ENCODE peak calls at places on chromosomes 16 and 17, in seven cellular contexts. D is BE2C, J is tibial nerve, X is right lobe of liver, V is heart left ventricle, W is pancreas, B is heart right ventricle. E is an unnamed sample. For H3K36me3, the result is how much of the 10 kb centered on the place peaks cover.

GRCh38 chr17:61555127-61555531 is 35.9 kb downstream of the NACA2 start:
- DNase-seq in D (no peak), J (no peak), X (no peak), V (no peak), W (no peak), B (no peak), E (no peak)

GRCh38 chr17:76318586-76318985 is 10.5 kb upstream of the QRICH2 start:
- DNase-seq in D (no peak), J (no peak), X (no peak), V (no peak), W (no peak), B (no peak), E (no peak)

GRCh38 chr16:75079346-75079926 is 37.1 kb downstream of the LDHD start:
- DNase-seq in D (no peak), J (no peak), X (peak), V (no peak), W (no peak), B (no peak), E (no peak)

GRCh38 chr16:77823067-77823466 is 34.7 kb downstream of the VAT1L start:
- DNase-seq in D (no peak), J (no peak), X (no peak), V (no peak), W (no peak), B (no peak), E (no peak)

GRCh38 chr16:1125471-1125870 is 27.4 kb upstream of the CACNA1H start:
- DNase-seq in D (peak), J (no peak), X (no peak), V (no peak), W (no peak), B (no peak), E (no peak)

GRCh38 chr16:89383095-89384003 is 107.0 kb downstream of the ANKRD11 start:
- DNase-seq in D (peak), J (no peak), X (peak), V (peak), W (peak), B (peak), E (no peak)

GRCh38 chr16:2675714-2676113 is 6.6 kb upstream of the KCTD5 start:
- DNase-seq in D (no peak), J (no peak), X (no peak), V (no peak), W (no peak), B (no peak), E (no peak)

GRCh38 chr16:89565506-89566372 is 5.3 kb downstream of the RPL13 start:
- DNase-seq in D (peak), J (no peak), X (peak), V (no peak), W (peak), B (no peak), E (peak)

GRCh38 chr16:85514295-85514600 is 98.9 kb upstream of the GSE1 start:
- DNase-seq in D (no peak), J (no peak), X (peak), V (peak), W (peak), B (peak), E (peak)

GRCh38 chr16:5928476-5929055 is 831.0 kb upstream of the EEF2KMT start:
- DNase-seq in D (no peak), J (no peak), X (no peak), V (no peak), W (no peak), B (no peak), E (no peak)

GRCh38 chr16:50154369-50154947 is 1.4 kb downstream of the TENT4B start:
- DNase-seq in D (no peak), J (no peak), X (no peak), V (peak), W (no peak), B (peak), E (no peak)

GRCh38 chr17:74427048-74427762 is 4.7 kb upstream of the GPRC5C start:
- DNase-seq in D (no peak), J (no peak), X (peak), V (peak), W (peak), B (peak), E (peak)

GRCh38 chr16:633336-634050 is 2.6 kb downstream of the METTL26 start:
- DNase-seq in D (no peak), J (no peak), X (peak), V (no peak), W (peak), B (no peak), E (peak)

GRCh38 chr16:48609453-48610023 is 442 bp downstream of the N4BP1 start:
- DNase-seq in D (peak), J (no peak), X (peak), V (peak), W (peak), B (peak), E (no peak)

GRCh38 chr16:53773150-53773846 is 69.3 kb downstream of the FTO start:
- DNase-seq in D (peak), J (no peak), X (no peak), V (peak), W (no peak), B (peak), E (no peak)

GRCh38 chr17:67105213-67105612 is 60.9 kb downstream of the CACNG1 start:
- DNase-seq in D (no peak), J (no peak), X (no peak), V (no peak), W (no peak), B (no peak), E (no peak)

GRCh38 chr16:57647136-57647875 is 18.9 kb downstream of the ADGRG1 start:
- DNase-seq in D (no peak), J (no peak), X (no peak), V (no peak), W (no peak), B (no peak), E (no peak)

GRCh38 chr17:8702996-8703395 is 41.6 kb downstream of the CCDC42 start:
- DNase-seq in D (no peak), J (no peak), X (no peak), V (no peak), W (no peak), B (no peak), E (no peak)

GRCh38 chr17:68288375-68288774 is 2.6 kb downstream of the SLC16A6 start:
- DNase-seq in D (no peak), J (no peak), X (no peak), V (no peak), W (no peak), B (no peak), E (no peak)

GRCh38 chr16:19785512-19786130 is 67.5 kb downstream of the IQCK start:
- DNase-seq in D (no peak), J (no peak), X (no peak), V (no peak), W (no peak), B (no peak), E (no peak)

GRCh38 chr17:6510321-6511023 is 45.9 kb downstream of the PITPNM3 start:
- DNase-seq in D (no peak), J (no peak), X (no peak), V (no peak), W (no peak), B (no peak), E (peak)

GRCh38 chr17:82214012-82214628 is 1.5 kb upstream of the CCDC57 start:
- DNase-seq in D (no peak), J (no peak), X (no peak), V (no peak), W (no peak), B (no peak), E (no peak)

GRCh38 chr17:83203472-83204221 is 124.2 kb downstream of the METRNL start:
- DNase-seq in D (peak), J (peak), X (peak), V (peak), W (no peak), B (no peak), E (peak)

GRCh38 chr16:51636913-51637743 is 486.1 kb upstream of the SALL1 start:
- DNase-seq in D (no peak), J (no peak), X (no peak), V (no peak), W (no peak), B (no peak), E (no peak)

GRCh38 chr16:65176603-65177002 is 54.7 kb upstream of the CDH11 start:
- DNase-seq in D (no peak), J (no peak), X (no peak), V (peak), W (no peak), B (peak), E (peak)

GRCh38 chr17:35982409-35983191 is 1.3 kb upstream of the CCL16 start:
- DNase-seq in D (no peak), J (no peak), X (no peak), V (no peak), W (no peak), B (no peak), E (no peak)

GRCh38 chr17:73533127-73533526 is 111.1 kb downstream of the SDK2 start:
- DNase-seq in D (peak), J (no peak), X (no peak), V (peak), W (peak), B (peak), E (no peak)

GRCh38 chr16:53465606-53466290 is 31.5 kb downstream of the RBL2 start:
- DNase-seq in D (peak), J (no peak), X (no peak), V (no peak), W (peak), B (no peak), E (no peak)

DNA sequence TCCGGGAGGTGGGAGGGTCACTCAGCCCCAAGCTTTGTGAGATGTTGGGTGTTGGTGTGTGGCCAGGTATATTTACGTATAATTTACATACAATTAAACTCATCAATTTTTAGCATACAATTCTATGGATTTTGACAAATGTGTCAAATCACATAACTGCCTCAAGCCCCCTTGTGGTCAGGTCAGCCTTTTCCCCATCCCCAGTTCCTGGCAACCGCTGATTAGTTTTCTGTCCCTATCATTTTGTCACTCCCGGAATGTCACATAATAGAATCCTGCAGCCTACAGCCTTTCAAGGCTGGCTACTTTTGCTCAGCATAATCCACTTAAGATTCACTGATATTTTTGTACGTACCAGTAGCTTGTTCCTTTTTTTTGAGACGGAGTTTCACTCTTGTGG is 19.4 kb upstream of the RAI1 start:
- DNase-seq in D (peak), J (no peak), X (no peak), V (no peak), W (no peak), B (no peak), E (no peak)
- TF ChIP-seq CTCF in D (peak), J (no peak), X (no peak), V (no peak), W (no peak), B (no peak), E (no peak)

GRCh38 chr17:4550534-4551039 is 4.6 kb downstream of the MYBBP1A start:
- DNase-seq in D (no peak), J (no peak), X (no peak), V (no peak), W (no peak), B (no peak), E (no peak)

GRCh38 chr17:4548721-4549531 is 6.3 kb downstream of the MYBBP1A start:
- DNase-seq in D (no peak), J (no peak), X (peak), V (no peak), W (no peak), B (no peak), E (no peak)

GRCh38 chr17:4549781-4550533 is 5.2 kb downstream of the MYBBP1A start:
- DNase-seq in D (no peak), J (no peak), X (no peak), V (no peak), W (no peak), B (no peak), E (no peak)

GRCh38 chr17:4551796-4552525 is 3.2 kb downstream of the MYBBP1A start:
- DNase-seq in D (no peak), J (no peak), X (peak), V (no peak), W (peak), B (no peak), E (peak)

GRCh38 chr17:4551141-4551540 is 4.0 kb downstream of the MYBBP1A start:
- DNase-seq in D (no peak), J (no peak), X (peak), V (no peak), W (no peak), B (no peak), E (no peak)
- H3K36me3 ChIP-seq in D (under half), J (under half), X (half or more), V (under half), W (half or more), B (half or more), E (under half)

GRCh38 chr17:38458521-38458920 is 30.3 kb downstream of the ARHGAP23 start:
- DNase-seq in D (no peak), J (no peak), X (no peak), V (no peak), W (no peak), B (no peak), E (no peak)

GRCh38 chr17:38460082-38460715 is 31.9 kb downstream of the ARHGAP23 start:
- DNase-seq in D (no peak), J (no peak), X (no peak), V (no peak), W (no peak), B (no peak), E (no peak)

GRCh38 chr17:38457577-38458371 is 29.5 kb downstream of the ARHGAP23 start:
- DNase-seq in D (no peak), J (no peak), X (no peak), V (no peak), W (no peak), B (no peak), E (no peak)

GRCh38 chr17:38460716-38461650 is 32.7 kb downstream of the ARHGAP23 start:
- DNase-seq in D (no peak), J (no peak), X (no peak), V (no peak), W (no peak), B (no peak), E (no peak)

DNA sequence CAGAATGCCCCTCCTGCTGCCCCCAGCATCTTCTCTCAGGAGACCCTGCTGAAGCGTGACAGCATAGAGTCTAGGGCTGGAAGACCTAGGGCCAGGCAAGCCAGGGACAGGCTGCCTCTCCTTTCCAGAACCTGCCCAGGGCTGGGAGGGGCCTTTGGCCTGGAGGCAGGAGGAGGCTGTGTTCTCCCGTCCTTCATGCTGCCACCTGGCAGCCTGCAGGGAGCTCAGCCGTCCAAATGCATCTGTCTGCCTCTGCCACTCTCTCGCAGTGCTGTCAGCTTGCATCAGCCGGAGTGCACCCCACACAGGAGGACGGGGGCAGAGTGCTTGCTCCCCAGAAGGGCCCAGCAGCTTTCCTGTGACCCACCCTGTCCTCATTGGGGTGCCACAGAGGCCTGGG is 31.3 kb downstream of the ARHGAP23 start:
- DNase-seq in D (no peak), J (no peak), X (no peak), V (no peak), W (no peak), B (no peak), E (no peak)
- TF ChIP-seq CTCF in D (no peak), J (no peak), X (no peak), V (no peak), W (no peak), B (no peak), E (no peak)

GRCh38 chr17:59666235-59666634 is 41.0 kb downstream of the PTRH2 start:
- DNase-seq in D (no peak), J (no peak), X (no peak), V (no peak), W (no peak), B (no peak), E (no peak)
- H3K36me3 ChIP-seq in D (half or more), J (under half), X (half or more), V (under half), W (under half), B (half or more), E (under half)

GRCh38 chr17:10699861-10700260 is 2.5 kb downstream of the ADPRM start:
- DNase-seq in D (no peak), J (no peak), X (no peak), V (no peak), W (no peak), B (no peak), E (no peak)

GRCh38 chr17:10698116-10698818 is 873 bp downstream of the ADPRM start:
- DNase-seq in D (peak), J (no peak), X (no peak), V (no peak), W (no peak), B (no peak), E (no peak)

GRCh38 chr17:10702574-10702973 is 5.2 kb downstream of the ADPRM start:
- DNase-seq in D (no peak), J (no peak), X (no peak), V (no peak), W (no peak), B (no peak), E (no peak)

DNA sequence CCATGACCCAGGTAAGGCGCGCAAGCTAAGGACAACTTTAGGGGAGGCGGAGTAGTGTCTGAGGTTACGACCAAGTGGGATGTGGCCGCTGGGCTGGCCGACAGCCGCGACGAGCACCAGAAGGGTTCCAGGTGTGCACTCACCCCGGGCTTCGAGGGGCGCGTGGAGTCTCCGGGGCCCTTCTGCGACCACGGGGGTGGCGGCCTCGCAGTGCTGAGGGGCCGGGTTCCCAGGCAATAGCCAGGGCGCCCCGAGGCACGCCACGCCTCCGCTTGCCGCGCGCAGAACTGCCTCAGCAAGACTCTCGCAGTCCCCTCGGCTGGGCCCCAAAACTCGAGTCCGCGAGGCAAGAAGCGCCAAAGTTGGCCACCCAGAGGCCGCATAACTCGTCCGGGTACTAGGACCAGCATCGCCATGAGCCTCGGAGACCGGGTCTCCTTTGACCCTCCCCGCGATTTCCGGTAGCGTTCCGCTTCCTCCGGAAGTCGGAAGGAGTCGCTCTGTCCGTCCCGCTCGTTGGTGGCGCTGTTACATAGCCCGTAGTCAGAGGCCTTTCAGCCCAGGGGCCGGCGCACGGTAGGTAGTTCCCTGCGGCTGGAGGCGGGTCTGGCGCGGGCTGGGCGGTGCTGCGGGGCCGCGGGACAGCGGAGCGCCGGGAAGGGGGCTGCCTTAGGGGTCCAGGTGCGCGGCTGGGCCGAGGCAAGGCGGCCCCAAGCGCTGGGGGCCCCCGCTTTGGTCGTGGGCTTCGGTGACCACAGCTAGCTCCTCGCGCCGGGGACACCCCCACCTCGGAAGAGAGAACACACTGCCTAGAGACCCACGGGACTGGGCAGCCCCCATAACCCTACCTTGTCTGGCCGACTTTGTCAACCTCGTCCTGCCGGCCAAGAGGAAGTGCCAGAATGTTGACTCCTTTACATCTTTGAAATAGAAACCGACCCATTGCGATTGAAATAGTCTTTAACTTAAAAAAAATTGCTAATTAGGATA is at the start of the genes ADPRM and SCO1:
- DNase-seq in D (peak), J (peak), X (peak), V (peak), W (peak), B (peak), E (peak)
- TF ChIP-seq CTCF in D (peak), J (peak), X (peak), V (peak), W (peak), B (peak), E (peak)

DNA sequence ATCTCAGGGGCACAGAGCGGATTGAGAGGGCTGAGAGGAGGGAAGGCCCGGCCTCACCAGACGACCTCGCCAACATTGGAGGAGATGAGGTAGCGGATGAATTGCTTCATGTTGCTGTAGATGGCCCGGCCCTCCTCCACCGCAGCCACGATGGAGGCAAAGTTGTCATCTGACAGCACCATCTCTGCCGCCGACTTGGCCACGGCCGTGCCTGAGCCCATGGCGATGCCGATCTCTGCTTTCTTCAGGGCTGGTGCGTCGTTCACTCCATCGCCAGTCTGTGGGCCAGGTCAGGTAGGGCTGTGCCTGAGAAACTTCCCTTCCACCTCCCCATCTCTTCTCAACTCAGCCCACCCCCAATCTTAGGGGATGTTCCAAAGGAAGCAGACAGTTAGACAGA is 21.1 kb upstream of the P2RX1 start:
- DNase-seq in D (no peak), J (no peak), X (no peak), V (no peak), W (no peak), B (no peak), E (no peak)
- H3K36me3 ChIP-seq in D (under half), J (under half), X (under half), V (under half), W (under half), B (under half), E (under half)

E was measured in ovary.